ENCODE peak calls at places on chromosome 3, in eight cellular contexts. G is HCT116, H is A549, U is HepG2, S is Panc1, L is K562, D is GM23338, W is GM12878. P is an unnamed sample.

GRCh38 chr3:69763458-69763857 is 24.2 kb downstream of the MITF start:
- DNase-seq in G (no peak), H (no peak), U (no peak), S (no peak), L (no peak), D (no peak), W (no peak), P (no peak)

GRCh38 chr3:119018690-119019463 is 15.8 kb downstream of the IGSF11 start:
- DNase-seq in G (no peak), H (no peak), U (no peak), S (no peak), L (no peak), D (no peak), W (no peak), P (no peak)

GRCh38 chr3:9785602-9786001 is 6.7 kb downstream of the TADA3 start:
- DNase-seq in G (no peak), H (no peak), U (no peak), S (no peak), L (peak; percentile 65), D (no peak), W (no peak), P (no peak)

GRCh38 chr3:135263331-135263730 is 468.3 kb downstream of the EPHB1 start:
- DNase-seq in G (no peak), H (no peak), U (no peak), S (no peak), L (no peak), D (no peak), W (no peak), P (no peak)

GRCh38 chr3:126663257-126663656 is 8.3 kb upstream of the TXNRD3 start:
- DNase-seq in G (no peak), H (no peak), U (no peak), S (no peak), L (no peak), D (no peak), W (no peak), P (no peak)

GRCh38 chr3:78848392-78849288 is 919.2 kb downstream of the ROBO1 start:
- DNase-seq in G (no peak), H (peak; percentile 61), U (peak; percentile 96), S (no peak), L (no peak), D (no peak), W (no peak), P (no peak)

GRCh38 chr3:8658326-8659212 is 14.0 kb upstream of the SSUH2 start:
- DNase-seq in G (no peak), H (peak; percentile 81), U (peak; percentile 93), S (no peak), L (peak; percentile 27), D (no peak), W (peak; percentile 45), P (no peak)

GRCh38 chr3:67828486-67829010 is 174.1 kb upstream of the SUCLG2 start:
- DNase-seq in G (no peak), H (no peak), U (no peak), S (no peak), L (no peak), D (no peak), W (no peak), P (no peak)

GRCh38 chr3:32577621-32578556 is 7.2 kb upstream of the DYNC1LI1 start:
- DNase-seq in G (no peak), H (no peak), U (no peak), S (no peak), L (no peak), D (no peak), W (peak; percentile 66), P (peak; percentile 85)

GRCh38 chr3:53941945-53942344 is 50.3 kb upstream of the SELENOK start:
- DNase-seq in G (no peak), H (no peak), U (no peak), S (no peak), L (no peak), D (peak; percentile 40), W (no peak), P (no peak)

GRCh38 chr3:144229973-144230372 is 258.4 kb downstream of the DIPK2A start:
- DNase-seq in G (no peak), H (no peak), U (no peak), S (no peak), L (no peak), D (no peak), W (no peak), P (no peak)

GRCh38 chr3:36650271-36650671 is 114.1 kb downstream of the DCLK3 start:
- DNase-seq in G (no peak), H (no peak), U (no peak), S (no peak), L (no peak), D (no peak), W (no peak), P (no peak)

GRCh38 chr3:3578723-3579122 is 220.5 kb upstream of the LRRN1 start:
- DNase-seq in G (no peak), H (no peak), U (no peak), S (no peak), L (no peak), D (no peak), W (no peak), P (peak; percentile 82)

GRCh38 chr3:106317141-106318055 is 448.6 kb upstream of the CBLB start:
- DNase-seq in G (no peak), H (no peak), U (no peak), S (no peak), L (no peak), D (no peak), W (no peak), P (no peak)

GRCh38 chr3:40137586-40138295 is 171.8 kb upstream of the EIF1B start:
- DNase-seq in G (no peak), H (no peak), U (no peak), S (peak; percentile 20), L (no peak), D (no peak), W (no peak), P (no peak)

GRCh38 chr3:130834476-130834875 is 59.4 kb upstream of the ATP2C1 start:
- DNase-seq in G (no peak), H (no peak), U (no peak), S (no peak), L (no peak), D (no peak), W (no peak), P (no peak)

GRCh38 chr3:167066977-167067843 is 312.9 kb downstream of the ZBBX start:
- DNase-seq in G (no peak), H (no peak), U (no peak), S (no peak), L (no peak), D (no peak), W (no peak), P (no peak)

GRCh38 chr3:185744997-185745843 is 79.6 kb downstream of the IGF2BP2 start:
- DNase-seq in G (no peak), H (peak; percentile 29), U (peak; percentile 39), S (no peak), L (no peak), D (no peak), W (peak; percentile 17), P (no peak)

GRCh38 chr3:128870327-128870726 is 9.1 kb upstream of the ACAD9 start:
- DNase-seq in G (no peak), H (no peak), U (no peak), S (no peak), L (no peak), D (no peak), W (no peak), P (no peak)

GRCh38 chr3:58864480-58864879 is 185.3 kb downstream of the CFAP20DC start:
- DNase-seq in G (no peak), H (no peak), U (no peak), S (no peak), L (no peak), D (no peak), W (no peak), P (no peak)

GRCh38 chr3:58866079-58866478 is 183.7 kb downstream of the CFAP20DC start:
- DNase-seq in G (no peak), H (no peak), U (no peak), S (no peak), L (no peak), D (peak; percentile 25), W (no peak), P (no peak)

GRCh38 chr3:58857423-58857822 is 190.8 kb upstream of the FAM3D start:
- DNase-seq in G (no peak), H (no peak), U (no peak), S (no peak), L (no peak), D (no peak), W (no peak), P (no peak)

GRCh38 chr3:58858126-58858525 is 191.6 kb upstream of the FAM3D start:
- DNase-seq in G (no peak), H (no peak), U (no peak), S (no peak), L (no peak), D (no peak), W (no peak), P (no peak)

DNA sequence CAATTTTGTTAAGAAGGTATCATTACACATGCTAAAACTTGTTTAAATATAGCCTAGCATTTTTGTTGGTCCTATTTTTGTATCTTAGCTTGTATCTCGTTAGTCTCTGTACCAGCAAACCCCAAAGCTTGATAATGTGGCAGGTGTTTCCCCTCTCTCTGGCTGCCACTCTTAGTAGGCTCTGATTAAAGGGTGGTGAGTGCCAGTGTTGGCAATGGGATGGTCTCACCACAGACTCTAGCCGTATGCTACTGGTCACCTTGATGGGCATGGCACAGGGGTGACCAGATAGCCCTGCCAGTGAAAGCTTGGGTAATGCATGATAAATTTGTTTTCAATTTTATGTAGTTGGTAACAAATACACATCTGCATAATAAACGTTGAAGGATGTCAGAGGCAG is 188.3 kb downstream of the CFAP20DC start:
- DNase-seq in G (no peak), H (no peak), U (no peak), S (no peak), L (no peak), D (no peak), W (no peak), P (no peak)
- TF ChIP-seq REST in G (no peak), H (no peak), U (no peak), S (no peak), L (no peak), D (no peak), W (no peak), P (no peak)

DNA sequence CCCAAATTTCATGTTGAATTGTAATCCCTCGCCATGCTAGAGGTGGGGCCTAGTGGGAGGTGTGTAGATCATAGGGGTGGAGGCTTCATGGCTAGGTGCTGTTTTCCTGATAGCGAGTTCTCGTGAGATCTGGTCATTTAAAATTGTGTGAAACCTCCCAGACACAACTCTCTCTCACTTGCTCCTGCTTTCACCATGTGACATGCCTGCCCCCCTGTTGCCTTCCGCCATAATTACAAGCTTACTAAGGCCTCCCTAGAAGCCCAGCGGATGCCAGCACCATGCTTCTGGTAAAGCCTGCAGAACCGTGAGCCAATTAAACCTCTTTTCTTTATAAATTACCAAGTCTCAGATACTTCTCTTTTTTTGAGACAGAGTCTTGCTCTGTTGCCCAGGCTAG is 36.0 kb downstream of the CCDC54 start:
- DNase-seq in G (no peak), H (no peak), U (no peak), S (no peak), L (no peak), D (peak; percentile 61), W (no peak), P (no peak)
- TF ChIP-seq CTCF in G (no peak), H (no peak), U (no peak), S (no peak), L (no peak), D (peak; percentile 44), W (no peak), P (no peak)

GRCh38 chr3:31173118-31173718 is 278.8 kb upstream of the GADL1 start:
- DNase-seq in G (no peak), H (no peak), U (no peak), S (no peak), L (no peak), D (no peak), W (no peak), P (no peak)
- TF ChIP-seq REST in G (no peak), H (no peak), U (no peak), S (no peak), L (no peak), D (no peak), W (no peak), P (no peak)

GRCh38 chr3:5002871-5003247 is 23.6 kb downstream of the BHLHE40 start:
- DNase-seq in G (no peak), H (no peak), U (no peak), S (no peak), L (no peak), D (no peak), W (no peak), P (no peak)
- TF ChIP-seq CTCF in G (no peak), H (no peak), U (no peak), S (no peak), L (no peak), D (no peak), W (no peak), P (no peak)